ENCODE peak calls at places on chromosomes 6 and 20, in four cellular contexts. One of them, this sample, is unnamed.

GRCh38 chr6:133595076-133595868 is 293.6 kb upstream of the TCF21 start:
- DNase-seq in fibroblast of the conjunctiva: no peak
- DNase-seq in SW 1271: no peak
- DNase-seq in H9: no peak
- DNase-seq in this sample: no peak

GRCh38 chr6:90895299-90896164 is 308.7 kb upstream of the MAP3K7 start:
- DNase-seq in fibroblast of the conjunctiva: no peak
- DNase-seq in SW 1271: no peak
- DNase-seq in H9: no peak
- DNase-seq in this sample: no peak

GRCh38 chr6:153085239-153085638 is 45.8 kb downstream of the RGS17 start:
- DNase-seq in H9: no peak
- DNase-seq in fibroblast of the conjunctiva: no peak
- DNase-seq in SW 1271: no peak
- DNase-seq in this sample: no peak

GRCh38 chr6:90343581-90343980 is 46.9 kb upstream of the BACH2 start:
- DNase-seq in SW 1271: no peak
- DNase-seq in fibroblast of the conjunctiva: no peak
- DNase-seq in H9: no peak
- DNase-seq in this sample: no peak

GRCh38 chr6:112781236-112781635 is 434.1 kb downstream of the RFPL4B start:
- DNase-seq in SW 1271: no peak
- DNase-seq in fibroblast of the conjunctiva: peak; percentile 10
- DNase-seq in H9: no peak
- DNase-seq in this sample: peak; percentile 41

GRCh38 chr20:61486198-61486597 is 234.1 kb downstream of the CDH4 start:
- DNase-seq in SW 1271: no peak
- DNase-seq in H9: peak; percentile 8
- DNase-seq in fibroblast of the conjunctiva: no peak
- DNase-seq in this sample: no peak

GRCh38 chr6:7283676-7284075 is 29.3 kb downstream of the SSR1 start:
- DNase-seq in SW 1271: no peak
- DNase-seq in fibroblast of the conjunctiva: no peak
- DNase-seq in H9: no peak
- DNase-seq in this sample: no peak

GRCh38 chr6:129105035-129105434 is 222.1 kb downstream of the LAMA2 start:
- DNase-seq in fibroblast of the conjunctiva: no peak
- DNase-seq in H9: peak; percentile 34
- DNase-seq in SW 1271: no peak
- DNase-seq in this sample: no peak

GRCh38 chr20:16485406-16485805 is 87.8 kb downstream of the KIF16B start:
- DNase-seq in fibroblast of the conjunctiva: peak; percentile 56
- DNase-seq in H9: no peak
- DNase-seq in SW 1271: no peak
- DNase-seq in this sample: no peak

GRCh38 chr20:46757754-46758678 is 48.6 kb downstream of the SLC2A10 start:
- DNase-seq in SW 1271: no peak
- DNase-seq in H9: peak; percentile 66
- DNase-seq in fibroblast of the conjunctiva: peak; percentile 51
- DNase-seq in this sample: peak; percentile 45

GRCh38 chr6:34055223-34055933 is 90.5 kb downstream of the GRM4 start:
- DNase-seq in fibroblast of the conjunctiva: peak; percentile 26
- DNase-seq in H9: peak; percentile 79
- DNase-seq in SW 1271: no peak
- DNase-seq in this sample: peak; percentile 22

This sample was measured in pons.